ENCODE peak calls at places on chromosomes 7 and 10, in nine cellular contexts. Z is astrocyte of the cerebellum; Y is colonic mucosa; C is fibroblast of lung; W is PC-3; P is aorta; M is left ventricle myocardium inferior; E is dorsolateral prefrontal cortex; K is CD8-positive, alpha-beta T cell. S is an unnamed sample.

GRCh38 chr7:150945171-150945852 is 32.8 kb downstream of the KCNH2 start:
- DNase-seq in P (peak), W (no peak), M (no peak), E (no peak), C (no peak), Z (no peak), Y (no peak), K (no peak), S (no peak)

GRCh38 chr7:94183289-94183749 is 179.2 kb upstream of the BET1 start:
- DNase-seq in M (no peak), E (no peak), Z (peak), C (peak), W (peak), Y (no peak), P (peak), K (no peak), S (peak)

GRCh38 chr10:43594944-43595589 is 11.2 kb upstream of the ZNF485 start:
- DNase-seq in Y (no peak), E (no peak), M (no peak), C (peak), P (no peak), K (no peak), W (peak), Z (no peak), S (no peak)

GRCh38 chr10:108249940-108250339 is 1085.4 kb upstream of the SORCS1 start:
- DNase-seq in M (no peak), Z (no peak), C (no peak), K (no peak), P (no peak), E (no peak), W (no peak), Y (no peak), S (no peak)

GRCh38 chr7:12066561-12066960 is 144.5 kb upstream of the TMEM106B start:
- DNase-seq in C (peak), P (no peak), E (no peak), K (no peak), M (no peak), W (peak), Z (no peak), Y (no peak), S (no peak)

GRCh38 chr10:79547973-79548372 is 12.2 kb downstream of the SFTPA2 start:
- DNase-seq in M (no peak), W (no peak), P (no peak), E (no peak), Y (no peak), Z (no peak), K (no peak), C (no peak), S (no peak)

GRCh38 chr7:124460555-124460954 is 305.0 kb downstream of the GPR37 start:
- DNase-seq in K (no peak), P (no peak), E (no peak), Y (no peak), Z (no peak), M (no peak), W (peak), C (no peak), S (no peak)

GRCh38 chr7:73700070-73700423 is 16.6 kb downstream of the BUD23 start:
- DNase-seq in W (no peak), C (no peak), Y (no peak), K (no peak), Z (no peak), M (no peak), P (no peak), E (no peak), S (no peak)

GRCh38 chr7:78130443-78131200 is 332.0 kb downstream of the PHTF2 start:
- DNase-seq in Z (no peak), E (no peak), K (no peak), W (no peak), C (no peak), P (no peak), Y (no peak), M (no peak), S (no peak)

DNA sequence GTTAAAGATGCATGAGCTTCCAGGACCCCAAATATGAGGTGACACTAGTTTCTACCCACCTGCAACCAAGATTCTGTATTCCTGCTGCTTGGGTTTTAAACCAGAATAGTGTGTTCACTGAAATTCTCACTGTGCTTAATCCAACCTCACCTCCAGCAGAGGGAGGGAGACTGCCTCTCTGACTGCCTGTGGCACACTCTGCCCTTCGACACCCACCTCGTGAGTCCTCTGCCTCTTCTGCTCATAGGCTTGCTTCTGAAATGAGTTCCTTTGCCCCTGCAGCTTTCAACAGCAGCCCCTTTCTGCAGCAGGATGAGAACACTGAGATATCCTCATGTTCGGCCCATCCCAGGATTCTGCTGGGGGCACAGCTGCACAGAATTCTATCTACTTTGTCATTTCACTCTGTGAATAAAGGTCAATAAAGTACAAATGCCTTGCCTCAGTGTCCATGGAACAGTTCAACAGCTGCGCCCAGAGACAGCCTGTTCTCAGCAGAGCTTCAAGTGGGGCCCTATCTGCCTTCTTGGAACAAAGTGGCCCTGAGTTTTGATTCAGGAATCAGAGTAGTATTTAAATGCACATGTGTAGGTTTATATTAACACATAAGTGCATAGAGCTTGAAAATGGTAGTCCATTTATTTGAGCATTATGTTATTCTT is 632.5 kb downstream of the TNS3 start:
- DNase-seq in P (no peak), Y (no peak), E (no peak), W (no peak), K (no peak), C (no peak), M (no peak), Z (no peak), S (no peak)
- H3K4me3 ChIP-seq in P (no peak), Y (no peak), E (no peak), W (no peak), K (no peak), C (no peak), M (no peak), Z (no peak), S (no peak)

GRCh38 chr7:157017149-157017548 is 6.7 kb upstream of the MNX1 start:
- DNase-seq in Y (no peak), K (no peak), C (no peak), M (no peak), E (no peak), W (no peak), Z (no peak), P (no peak), S (no peak)
- H3K4me3 ChIP-seq in Y (no peak), K (no peak), C (no peak), M (no peak), E (no peak), W (no peak), Z (no peak), P (no peak), S (no peak)

GRCh38 chr10:96124230-96125141 is 5.6 kb upstream of the ZNF518A start:
- DNase-seq in C (peak), M (no peak), Y (peak), P (no peak), Z (no peak), E (no peak), K (no peak), W (no peak), S (no peak)
- H3K4me3 ChIP-seq in C (no peak), M (peak), Y (peak), P (no peak), Z (peak), E (no peak), K (no peak), W (no peak), S (peak)

GRCh38 chr7:116505278-116505677 is 5.7 kb downstream of the CAV2 start:
- DNase-seq in P (no peak), Z (no peak), E (no peak), C (no peak), K (no peak), M (no peak), Y (no peak), W (no peak), S (no peak)
- H3K4me3 ChIP-seq in P (no peak), Z (no peak), E (no peak), C (no peak), K (no peak), M (peak), Y (no peak), W (no peak), S (no peak)

DNA sequence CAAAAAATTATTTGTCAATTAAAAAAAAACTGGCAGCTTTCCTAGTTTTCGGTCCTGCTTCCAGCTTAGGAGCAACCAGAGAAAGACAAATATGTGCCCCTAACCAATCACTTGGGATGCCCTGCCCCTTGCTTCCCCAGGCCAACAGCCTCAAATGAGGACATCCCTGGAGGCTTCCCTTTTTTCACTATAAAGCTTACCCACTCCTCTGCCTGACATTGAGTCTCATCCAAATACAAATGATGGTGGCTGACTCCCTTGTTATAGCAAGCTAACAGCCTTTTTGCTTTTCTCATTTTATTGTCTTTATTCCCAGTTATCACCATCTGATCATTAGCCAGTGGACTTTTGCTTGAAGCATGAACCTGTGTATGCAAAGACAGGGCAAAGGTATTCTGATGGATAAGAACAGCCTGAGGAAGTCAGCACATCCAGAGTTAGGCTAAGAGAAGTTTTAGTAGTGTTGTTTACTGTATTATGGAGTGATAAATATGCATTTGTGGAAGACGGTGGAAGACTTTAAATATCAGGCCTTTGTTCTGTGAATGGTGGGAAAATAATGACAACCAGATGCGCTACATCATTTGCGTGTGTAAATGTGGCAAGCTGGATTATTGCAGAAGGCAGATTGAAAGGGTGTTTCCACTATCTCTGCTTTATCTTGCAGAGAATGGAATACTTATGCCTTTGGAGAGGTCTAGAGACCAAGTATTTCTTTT is 1.7 kb upstream of the CCM2 start:
- DNase-seq in M (no peak), W (no peak), Z (no peak), E (no peak), C (no peak), K (no peak), Y (no peak), P (no peak), S (no peak)
- H3K4me3 ChIP-seq in M (peak), W (peak), Z (no peak), E (peak), C (peak), K (no peak), Y (no peak), P (no peak), S (no peak)

DNA sequence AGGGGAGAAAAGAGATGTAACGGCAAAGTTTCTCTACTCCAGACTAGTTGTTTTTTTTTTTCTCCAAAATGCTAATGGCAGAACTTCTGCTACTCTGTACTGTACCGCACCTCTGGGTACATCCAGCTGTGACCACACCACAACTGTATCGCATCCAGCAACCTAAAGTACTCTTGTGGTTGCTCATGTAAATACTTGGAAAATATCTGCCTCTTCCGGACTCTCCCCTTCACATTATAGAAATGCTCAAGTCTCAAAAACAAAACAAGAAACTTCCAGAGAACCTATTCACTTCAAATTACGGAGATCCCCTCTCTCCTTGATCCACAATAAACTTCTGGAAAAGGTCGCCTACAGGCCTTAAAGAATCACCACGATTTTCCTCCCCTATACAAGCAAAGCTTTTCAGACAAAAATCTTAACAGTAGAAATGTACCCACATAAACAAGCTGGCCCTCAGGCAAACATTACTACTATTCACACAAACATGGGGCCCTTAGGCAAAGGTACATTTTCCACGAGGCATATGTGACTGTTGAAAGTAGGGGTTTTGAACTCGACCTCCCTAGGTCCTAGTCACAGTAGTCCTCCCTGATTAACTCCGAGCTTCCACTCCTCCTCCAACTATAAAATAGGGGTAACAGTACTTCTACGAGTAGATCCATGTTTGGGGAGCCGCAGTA is 222.9 kb upstream of the MKLN1 start:
- DNase-seq in Z (peak), Y (no peak), K (no peak), W (no peak), E (no peak), C (peak), P (no peak), M (no peak), S (no peak)
- H3K4me3 ChIP-seq in Z (peak), Y (peak), K (peak), W (peak), E (peak), C (peak), P (no peak), M (peak), S (peak)

GRCh38 chr7:128188396-128189230 is 52.5 kb upstream of the LEP start:
- DNase-seq in E (no peak), W (no peak), Y (no peak), P (peak), Z (no peak), M (no peak), K (no peak), C (no peak), S (no peak)
- H3K4me3 ChIP-seq in E (no peak), W (no peak), Y (no peak), P (no peak), Z (no peak), M (no peak), K (no peak), C (no peak), S (no peak)

S was measured in AG09309.